ENCODE peak calls at places on chromosomes 2 and 18, in ten cellular contexts. One of them, this sample, is unnamed.

GRCh38 chr2:142472382-142472781 is 341.6 kb upstream of the LRP1B start:
- DNase-seq in caudate nucleus: no peak
- DNase-seq in brain pericyte: no peak
- DNase-seq in fibroblast of mammary gland: no peak
- DNase-seq in nephron progenitor cell: no peak
- DNase-seq in AG08396: no peak
- DNase-seq in AG20443: no peak
- DNase-seq in mucosa of descending colon: no peak
- DNase-seq in T-helper 2 cell treated with Interferon-gamma antibody and Interleukin-4, amounts not matched to agents 5 μg/mL and 100 μg/mL, for 36 hours: no peak
- DNase-seq in NCI-H1105 treated with DMSO at 0.1 percent for 48 hours: peak; percentile 8
- DNase-seq in this sample: no peak

GRCh38 chr18:36296591-36297418 is 708 bp upstream of the FHOD3 start:
- DNase-seq in brain pericyte: no peak
- DNase-seq in fibroblast of mammary gland: peak; percentile 78
- DNase-seq in caudate nucleus: peak; percentile 65
- DNase-seq in AG08396: peak; percentile 77
- DNase-seq in nephron progenitor cell: peak; percentile 82
- DNase-seq in AG20443: peak; percentile 88
- DNase-seq in NCI-H1105 treated with DMSO at 0.1 percent for 48 hours: peak; percentile 93
- DNase-seq in T-helper 2 cell treated with Interferon-gamma antibody and Interleukin-4, amounts not matched to agents 5 μg/mL and 100 μg/mL, for 36 hours: no peak
- DNase-seq in mucosa of descending colon: peak; percentile 60
- DNase-seq in this sample: peak; percentile 71

GRCh38 chr18:69648486-69648885 is 247.8 kb downstream of the DOK6 start:
- DNase-seq in AG20443: no peak
- DNase-seq in nephron progenitor cell: no peak
- DNase-seq in fibroblast of mammary gland: no peak
- DNase-seq in T-helper 2 cell treated with Interferon-gamma antibody and Interleukin-4, amounts not matched to agents 5 μg/mL and 100 μg/mL, for 36 hours: no peak
- DNase-seq in AG08396: no peak
- DNase-seq in NCI-H1105 treated with DMSO at 0.1 percent for 48 hours: peak; percentile 84
- DNase-seq in brain pericyte: no peak
- DNase-seq in mucosa of descending colon: no peak
- DNase-seq in caudate nucleus: no peak
- DNase-seq in this sample: peak; percentile 6

GRCh38 chr2:218517434-218518206 is 50.5 kb downstream of the USP37 start:
- DNase-seq in AG08396: no peak
- DNase-seq in T-helper 2 cell treated with Interferon-gamma antibody and Interleukin-4, amounts not matched to agents 5 μg/mL and 100 μg/mL, for 36 hours: no peak
- DNase-seq in AG20443: peak; percentile 16
- DNase-seq in mucosa of descending colon: no peak
- DNase-seq in nephron progenitor cell: no peak
- DNase-seq in fibroblast of mammary gland: peak; percentile 59
- DNase-seq in NCI-H1105 treated with DMSO at 0.1 percent for 48 hours: no peak
- DNase-seq in caudate nucleus: no peak
- DNase-seq in brain pericyte: no peak
- DNase-seq in this sample: no peak

GRCh38 chr2:170362313-170362795 is 184.4 kb downstream of the MYO3B start:
- DNase-seq in brain pericyte: no peak
- DNase-seq in AG08396: no peak
- DNase-seq in T-helper 2 cell treated with Interferon-gamma antibody and Interleukin-4, amounts not matched to agents 5 μg/mL and 100 μg/mL, for 36 hours: peak; percentile 48
- DNase-seq in AG20443: no peak
- DNase-seq in nephron progenitor cell: no peak
- DNase-seq in caudate nucleus: no peak
- DNase-seq in mucosa of descending colon: no peak
- DNase-seq in fibroblast of mammary gland: no peak
- DNase-seq in NCI-H1105 treated with DMSO at 0.1 percent for 48 hours: no peak
- DNase-seq in this sample: no peak

GRCh38 chr2:15758779-15759343 is 167.2 kb downstream of the DDX1 start:
- DNase-seq in AG08396: no peak
- DNase-seq in NCI-H1105 treated with DMSO at 0.1 percent for 48 hours: no peak
- DNase-seq in T-helper 2 cell treated with Interferon-gamma antibody and Interleukin-4, amounts not matched to agents 5 μg/mL and 100 μg/mL, for 36 hours: no peak
- DNase-seq in fibroblast of mammary gland: no peak
- DNase-seq in nephron progenitor cell: no peak
- DNase-seq in caudate nucleus: no peak
- DNase-seq in mucosa of descending colon: no peak
- DNase-seq in brain pericyte: no peak
- DNase-seq in AG20443: no peak
- DNase-seq in this sample: no peak

GRCh38 chr2:24048662-24049484 is 668 bp upstream of the FKBP1B start:
- DNase-seq in T-helper 2 cell treated with Interferon-gamma antibody and Interleukin-4, amounts not matched to agents 5 μg/mL and 100 μg/mL, for 36 hours: no peak
- DNase-seq in NCI-H1105 treated with DMSO at 0.1 percent for 48 hours: peak; percentile 52
- DNase-seq in mucosa of descending colon: no peak
- DNase-seq in AG08396: no peak
- DNase-seq in nephron progenitor cell: no peak
- DNase-seq in caudate nucleus: no peak
- DNase-seq in AG20443: no peak
- DNase-seq in fibroblast of mammary gland: no peak
- DNase-seq in brain pericyte: no peak
- DNase-seq in this sample: peak; percentile 22

GRCh38 chr2:17148298-17149228 is 369.7 kb downstream of the RAD51AP2 start:
- DNase-seq in brain pericyte: no peak
- DNase-seq in mucosa of descending colon: no peak
- DNase-seq in AG20443: no peak
- DNase-seq in caudate nucleus: no peak
- DNase-seq in NCI-H1105 treated with DMSO at 0.1 percent for 48 hours: no peak
- DNase-seq in nephron progenitor cell: peak; percentile 36
- DNase-seq in T-helper 2 cell treated with Interferon-gamma antibody and Interleukin-4, amounts not matched to agents 5 μg/mL and 100 μg/mL, for 36 hours: no peak
- DNase-seq in AG08396: no peak
- DNase-seq in fibroblast of mammary gland: peak; percentile 2
- DNase-seq in this sample: peak; percentile 38

GRCh38 chr2:238263204-238264071 is 23.6 kb upstream of the HES6 start:
- DNase-seq in NCI-H1105 treated with DMSO at 0.1 percent for 48 hours: peak; percentile 55
- DNase-seq in T-helper 2 cell treated with Interferon-gamma antibody and Interleukin-4, amounts not matched to agents 5 μg/mL and 100 μg/mL, for 36 hours: peak; percentile 61
- DNase-seq in brain pericyte: peak; percentile 72
- DNase-seq in caudate nucleus: peak; percentile 89
- DNase-seq in nephron progenitor cell: peak; percentile 89
- DNase-seq in mucosa of descending colon: peak; percentile 91
- DNase-seq in AG08396: peak; percentile 94
- DNase-seq in AG20443: peak; percentile 96
- DNase-seq in fibroblast of mammary gland: peak; percentile 94
- DNase-seq in this sample: peak; percentile 86

GRCh38 chr2:188475945-188476344 is 184.3 kb downstream of the GULP1 start:
- DNase-seq in T-helper 2 cell treated with Interferon-gamma antibody and Interleukin-4, amounts not matched to agents 5 μg/mL and 100 μg/mL, for 36 hours: no peak
- DNase-seq in NCI-H1105 treated with DMSO at 0.1 percent for 48 hours: no peak
- DNase-seq in mucosa of descending colon: no peak
- DNase-seq in caudate nucleus: no peak
- DNase-seq in AG20443: peak; percentile 11
- DNase-seq in fibroblast of mammary gland: peak; percentile 40
- DNase-seq in nephron progenitor cell: no peak
- DNase-seq in brain pericyte: peak; percentile 11
- DNase-seq in AG08396: no peak
- DNase-seq in this sample: peak; percentile 7

GRCh38 chr2:109711230-109712125 is 82.6 kb upstream of the RGPD5 start:
- DNase-seq in AG08396: no peak
- DNase-seq in caudate nucleus: no peak
- DNase-seq in fibroblast of mammary gland: peak; percentile 15
- DNase-seq in nephron progenitor cell: no peak
- DNase-seq in mucosa of descending colon: no peak
- DNase-seq in brain pericyte: no peak
- DNase-seq in AG20443: peak; percentile 20
- DNase-seq in T-helper 2 cell treated with Interferon-gamma antibody and Interleukin-4, amounts not matched to agents 5 μg/mL and 100 μg/mL, for 36 hours: no peak
- DNase-seq in NCI-H1105 treated with DMSO at 0.1 percent for 48 hours: no peak
- DNase-seq in this sample: no peak

GRCh38 chr2:241136191-241136590 is 13.1 kb downstream of the PASK start:
- DNase-seq in AG20443: no peak
- DNase-seq in NCI-H1105 treated with DMSO at 0.1 percent for 48 hours: no peak
- DNase-seq in T-helper 2 cell treated with Interferon-gamma antibody and Interleukin-4, amounts not matched to agents 5 μg/mL and 100 μg/mL, for 36 hours: no peak
- DNase-seq in brain pericyte: no peak
- DNase-seq in fibroblast of mammary gland: no peak
- DNase-seq in mucosa of descending colon: no peak
- DNase-seq in caudate nucleus: no peak
- DNase-seq in nephron progenitor cell: no peak
- DNase-seq in AG08396: no peak
- DNase-seq in this sample: no peak

GRCh38 chr2:111045771-111046444 is 74.8 kb upstream of the BCL2L11 start:
- DNase-seq in nephron progenitor cell: no peak
- DNase-seq in AG08396: no peak
- DNase-seq in fibroblast of mammary gland: no peak
- DNase-seq in caudate nucleus: no peak
- DNase-seq in AG20443: no peak
- DNase-seq in T-helper 2 cell treated with Interferon-gamma antibody and Interleukin-4, amounts not matched to agents 5 μg/mL and 100 μg/mL, for 36 hours: no peak
- DNase-seq in brain pericyte: no peak
- DNase-seq in NCI-H1105 treated with DMSO at 0.1 percent for 48 hours: no peak
- DNase-seq in mucosa of descending colon: no peak
- DNase-seq in this sample: no peak

GRCh38 chr2:239245872-239246701 is 154.7 kb downstream of the HDAC4 start:
- DNase-seq in AG08396: no peak
- DNase-seq in caudate nucleus: no peak
- DNase-seq in brain pericyte: no peak
- DNase-seq in nephron progenitor cell: peak; percentile 41
- DNase-seq in AG20443: no peak
- DNase-seq in mucosa of descending colon: peak; percentile 80
- DNase-seq in NCI-H1105 treated with DMSO at 0.1 percent for 48 hours: peak; percentile 64
- DNase-seq in fibroblast of mammary gland: no peak
- DNase-seq in T-helper 2 cell treated with Interferon-gamma antibody and Interleukin-4, amounts not matched to agents 5 μg/mL and 100 μg/mL, for 36 hours: no peak
- DNase-seq in this sample: peak; percentile 24

GRCh38 chr2:106546376-106546990 is 59.3 kb downstream of the CD8B2 start:
- DNase-seq in AG20443: no peak
- DNase-seq in AG08396: no peak
- DNase-seq in caudate nucleus: no peak
- DNase-seq in mucosa of descending colon: no peak
- DNase-seq in fibroblast of mammary gland: no peak
- DNase-seq in T-helper 2 cell treated with Interferon-gamma antibody and Interleukin-4, amounts not matched to agents 5 μg/mL and 100 μg/mL, for 36 hours: no peak
- DNase-seq in brain pericyte: no peak
- DNase-seq in NCI-H1105 treated with DMSO at 0.1 percent for 48 hours: no peak
- DNase-seq in nephron progenitor cell: no peak
- DNase-seq in this sample: no peak

GRCh38 chr2:15577071-15577706 is 14.5 kb upstream of the DDX1 start:
- DNase-seq in fibroblast of mammary gland: peak; percentile 81
- DNase-seq in brain pericyte: no peak
- DNase-seq in AG08396: peak; percentile 65
- DNase-seq in caudate nucleus: peak; percentile 78
- DNase-seq in NCI-H1105 treated with DMSO at 0.1 percent for 48 hours: peak; percentile 52
- DNase-seq in nephron progenitor cell: peak; percentile 95
- DNase-seq in T-helper 2 cell treated with Interferon-gamma antibody and Interleukin-4, amounts not matched to agents 5 μg/mL and 100 μg/mL, for 36 hours: peak; percentile 71
- DNase-seq in mucosa of descending colon: no peak
- DNase-seq in AG20443: peak; percentile 78
- DNase-seq in this sample: peak; percentile 93

GRCh38 chr18:52237551-52237950 is 102.4 kb upstream of the DCC start:
- DNase-seq in brain pericyte: no peak
- DNase-seq in caudate nucleus: no peak
- DNase-seq in mucosa of descending colon: no peak
- DNase-seq in AG08396: no peak
- DNase-seq in NCI-H1105 treated with DMSO at 0.1 percent for 48 hours: no peak
- DNase-seq in nephron progenitor cell: no peak
- DNase-seq in AG20443: peak; percentile 32
- DNase-seq in T-helper 2 cell treated with Interferon-gamma antibody and Interleukin-4, amounts not matched to agents 5 μg/mL and 100 μg/mL, for 36 hours: no peak
- DNase-seq in fibroblast of mammary gland: peak; percentile 35
- DNase-seq in this sample: peak; percentile 56

GRCh38 chr18:50783553-50783952 is 36.3 kb downstream of the MRO start:
- DNase-seq in T-helper 2 cell treated with Interferon-gamma antibody and Interleukin-4, amounts not matched to agents 5 μg/mL and 100 μg/mL, for 36 hours: no peak
- DNase-seq in brain pericyte: no peak
- DNase-seq in mucosa of descending colon: no peak
- DNase-seq in caudate nucleus: no peak
- DNase-seq in AG20443: no peak
- DNase-seq in AG08396: no peak
- DNase-seq in fibroblast of mammary gland: no peak
- DNase-seq in nephron progenitor cell: no peak
- DNase-seq in NCI-H1105 treated with DMSO at 0.1 percent for 48 hours: no peak
- DNase-seq in this sample: no peak

GRCh38 chr2:10658041-10658913 is 31.5 kb downstream of the NOL10 start:
- DNase-seq in caudate nucleus: no peak
- DNase-seq in AG20443: peak; percentile 48
- DNase-seq in mucosa of descending colon: no peak
- DNase-seq in nephron progenitor cell: no peak
- DNase-seq in T-helper 2 cell treated with Interferon-gamma antibody and Interleukin-4, amounts not matched to agents 5 μg/mL and 100 μg/mL, for 36 hours: no peak
- DNase-seq in brain pericyte: no peak
- DNase-seq in AG08396: peak; percentile 50
- DNase-seq in fibroblast of mammary gland: peak; percentile 66
- DNase-seq in NCI-H1105 treated with DMSO at 0.1 percent for 48 hours: no peak
- DNase-seq in this sample: peak; percentile 82

This sample was measured in MCF 10A.